ENCODE peak calls at places on chromosomes 13 and 19, in six cellular contexts. P, E, S, W, U and A are unnamed samples.

GRCh38 chr13:110403315-110403714 is 96.2 kb downstream of the COL4A2 start:
- DNase-seq in U (no peak), W (no peak), S (peak; percentile 94), E (peak; percentile 82), P (no peak), A (no peak)

GRCh38 chr13:64688893-64689677 is 2541.1 kb downstream of the PCDH9 start:
- DNase-seq in E (peak; percentile 52), S (peak; percentile 42), U (no peak), P (no peak), W (no peak), A (no peak)

GRCh38 chr19:33248954-33249613 is 23.4 kb upstream of the SLC7A10 start:
- DNase-seq in W (no peak), P (peak; percentile 21), E (peak; percentile 54), U (no peak), S (no peak), A (no peak)

GRCh38 chr13:89574077-89574476 is 1773.4 kb upstream of the MIR17HG start:
- DNase-seq in P (no peak), U (no peak), W (no peak), E (no peak), S (no peak), A (no peak)

GRCh38 chr13:46605824-46606554 is 53.0 kb downstream of the LRCH1 start:
- DNase-seq in W (no peak), P (no peak), U (no peak), S (no peak), E (no peak), A (no peak)

GRCh38 chr19:50723069-50723468 is at the start of gene CLEC11A:
- DNase-seq in W (no peak), E (peak; percentile 92), S (no peak), U (peak; percentile 54), P (peak; percentile 58), A (peak; percentile 69)

GRCh38 chr13:50128406-50129048 is 113.3 kb downstream of the KCNRG start:
- DNase-seq in P (peak; percentile 49), U (no peak), S (no peak), E (no peak), W (peak; percentile 31), A (peak; percentile 65)

GRCh38 chr19:38003427-38004099 is 96.6 kb downstream of the SIPA1L3 start:
- DNase-seq in P (peak; percentile 79), U (peak; percentile 60), W (peak; percentile 61), S (peak; percentile 92), E (peak; percentile 90), A (peak; percentile 81)

GRCh38 chr19:50315773-50316448 is 13.3 kb downstream of the KCNC3 start:
- DNase-seq in W (no peak), E (peak; percentile 32), S (no peak), P (peak; percentile 92), U (no peak), A (peak; percentile 92)

GRCh38 chr13:33015791-33016323 is 366 bp upstream of the KL start:
- DNase-seq in P (no peak), W (no peak), S (no peak), U (peak; percentile 31), E (peak; percentile 8), A (peak; percentile 73)

GRCh38 chr19:29724102-29724641 is 9.1 kb upstream of the C19orf12 start:
- DNase-seq in P (peak; percentile 61), W (peak; percentile 30), S (peak; percentile 32), U (no peak), E (peak; percentile 50), A (peak; percentile 77)

GRCh38 chr19:40235238-40236025 is 8.9 kb upstream of the CCNP start:
- DNase-seq in U (no peak), S (no peak), W (no peak), E (no peak), P (peak; percentile 14), A (peak; percentile 76)

GRCh38 chr19:2984196-2984490 is 6.8 kb downstream of the TLE6 start:
- DNase-seq in U (no peak), W (peak; percentile 78), E (peak; percentile 74), S (no peak), P (no peak), A (peak; percentile 97)

GRCh38 chr19:47509973-47510372 is 4.9 kb downstream of the NAPA start:
- DNase-seq in S (no peak), U (no peak), P (no peak), W (no peak), E (peak; percentile 67), A (no peak)

GRCh38 chr13:19759669-19760068 is 23.1 kb downstream of the PSPC1 start:
- DNase-seq in P (no peak), W (no peak), E (peak; percentile 21), S (no peak), U (no peak), A (no peak)

GRCh38 chr13:51585234-51585672 is 991 bp downstream of the WDFY2 start:
- DNase-seq in W (no peak), P (no peak), S (peak; percentile 26), E (peak; percentile 55), U (no peak), A (no peak)

GRCh38 chr19:4390017-4390861 is 10.1 kb downstream of the SH3GL1 start:
- DNase-seq in W (no peak), E (peak; percentile 64), U (no peak), S (peak; percentile 61), P (peak; percentile 96), A (peak; percentile 94)
- H3K9ac ChIP-seq in W (peak overlapping the region; percentile 32), E (peak overlapping the region; percentile 70), U (peak overlapping the region; percentile 51), S (no peak overlapping the region), P (peak overlapping the region; percentile 48), A (peak overlapping the region; percentile 53)

GRCh38 chr13:55577082-55577846 is 1563.5 kb upstream of the PRR20A start:
- DNase-seq in U (no peak), E (no peak), W (no peak), S (no peak), P (peak; percentile 67), A (peak; percentile 66)
- H3K9ac ChIP-seq in U (no peak overlapping the region), E (no peak overlapping the region), W (no peak overlapping the region), S (no peak overlapping the region), P (peak overlapping the region; percentile 14), A (no peak overlapping the region)

GRCh38 chr13:71459708-71460107 is 407.3 kb downstream of the DACH1 start:
- DNase-seq in P (no peak), W (no peak), U (no peak), E (no peak), S (no peak), A (no peak)

GRCh38 chr13:71460179-71460578 is 406.8 kb downstream of the DACH1 start:
- DNase-seq in P (no peak), U (no peak), S (peak; percentile 54), E (no peak), W (no peak), A (no peak)

DNA sequence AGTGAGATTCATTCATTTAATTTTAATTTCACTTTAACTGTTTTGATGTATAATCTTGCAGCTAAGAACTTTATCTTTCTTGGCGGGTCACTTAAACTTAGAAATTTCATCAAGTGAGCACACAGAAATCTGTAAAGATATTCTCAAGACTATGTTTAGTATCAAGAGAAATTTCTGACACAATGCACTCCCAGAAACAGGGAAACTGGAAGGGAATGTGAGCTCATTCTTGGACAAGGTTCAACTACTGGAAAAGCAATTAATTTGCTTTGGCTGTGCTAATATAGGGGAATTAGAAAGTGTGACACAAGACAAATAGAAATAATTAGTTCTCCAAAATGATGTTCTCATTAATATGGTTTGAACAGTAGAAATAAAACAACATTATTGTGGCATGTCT is 402.3 kb downstream of the DACH1 start:
- DNase-seq in E (no peak), U (no peak), P (no peak), S (peak; percentile 4), W (no peak), A (no peak)
- H3K9ac ChIP-seq in E (no peak overlapping the region), U (no peak overlapping the region), P (no peak overlapping the region), S (no peak overlapping the region), W (no peak overlapping the region), A (no peak overlapping the region)

GRCh38 chr19:1853295-1854031 is 5.2 kb upstream of the REXO1 start:
- DNase-seq in S (peak; percentile 57), E (peak; percentile 92), P (peak; percentile 91), W (no peak), U (peak; percentile 92), A (peak; percentile 96)
- H3K9ac ChIP-seq in S (no peak overlapping the region), E (no peak overlapping the region), P (no peak overlapping the region), W (no peak overlapping the region), U (peak overlapping the region; percentile 66), A (no peak overlapping the region)